ENCODE peak calls at places on chromosome 16, in six cellular contexts. P is HT1080, A is HEK293T, U is PC-3, V is HuH-7, N is T follicular helper cell. W is an unnamed sample.

GRCh38 chr16:31395647-31396046 is 2.5 kb downstream of the ITGAD start:
- DNase-seq in N (no peak), P (no peak), U (no peak), V (no peak), A (no peak), W (no peak)

GRCh38 chr16:88768041-88768876 is 16.8 kb downstream of the PIEZO1 start:
- DNase-seq in N (no peak), P (no peak), V (no peak), A (no peak), U (no peak), W (no peak)

GRCh38 chr16:85055503-85056210 is 28.1 kb downstream of the KIAA0513 start:
- DNase-seq in N (peak; percentile 62), V (no peak), A (no peak), U (peak; percentile 40), P (peak; percentile 64), W (no peak)

GRCh38 chr16:75263963-75264445 is 12.6 kb upstream of the BCAR1 start:
- DNase-seq in U (peak; percentile 51), A (no peak), P (peak; percentile 56), N (no peak), V (no peak), W (no peak)

GRCh38 chr16:4876646-4877297 is 29.5 kb downstream of the UBN1 start:
- DNase-seq in V (no peak), N (no peak), U (no peak), P (no peak), A (no peak), W (no peak)

GRCh38 chr16:50478773-50479149 is 69.4 kb upstream of the NKD1 start:
- DNase-seq in A (no peak), U (no peak), P (no peak), N (no peak), V (no peak), W (no peak)

GRCh38 chr16:64253114-64253513 is 868.7 kb downstream of the CDH11 start:
- DNase-seq in P (no peak), V (no peak), A (no peak), U (no peak), N (no peak), W (no peak)

GRCh38 chr16:1920727-1921155 is 2.5 kb upstream of the HS3ST6 start:
- DNase-seq in V (no peak), P (peak; percentile 33), U (peak; percentile 7), A (peak; percentile 88), N (no peak), W (peak; percentile 75)

GRCh38 chr16:55756963-55757362 is 75.9 kb downstream of the CES1 start:
- DNase-seq in V (no peak), N (no peak), P (no peak), A (no peak), U (no peak), W (no peak)

GRCh38 chr16:24610421-24610765 is 71.0 kb downstream of the RBBP6 start:
- DNase-seq in A (no peak), V (peak; percentile 33), N (no peak), U (peak; percentile 23), P (no peak), W (peak; percentile 44)

GRCh38 chr16:54193656-54194007 is 93.0 kb downstream of the IRX3 start:
- DNase-seq in N (no peak), U (peak; percentile 44), A (peak; percentile 86), P (peak; percentile 69), V (peak; percentile 71), W (peak; percentile 79)

GRCh38 chr16:31475949-31476304 is 4.0 kb downstream of the TGFB1I1 start:
- DNase-seq in N (no peak), P (no peak), U (no peak), V (no peak), A (no peak), W (no peak)

GRCh38 chr16:529012-529575 is 1.6 kb downstream of the CAPN15 start:
- DNase-seq in V (no peak), A (no peak), P (no peak), N (no peak), U (no peak), W (no peak)

GRCh38 chr16:31006589-31006988 is 3.8 kb downstream of the STX1B start:
- DNase-seq in V (no peak), P (no peak), A (no peak), U (no peak), N (no peak), W (no peak)

GRCh38 chr16:24883714-24884151 is 38.0 kb downstream of the SLC5A11 start:
- DNase-seq in A (no peak), P (peak; percentile 28), U (no peak), N (no peak), V (no peak), W (peak; percentile 86)

GRCh38 chr16:28984619-28985135 is at the start of gene LAT:
- DNase-seq in A (no peak), P (peak; percentile 85), V (no peak), U (no peak), N (peak; percentile 72), W (no peak)

GRCh38 chr16:53754938-53755910 is 51.3 kb downstream of the FTO start:
- DNase-seq in V (no peak), A (no peak), N (no peak), P (peak; percentile 44), U (peak; percentile 67), W (peak; percentile 52)

GRCh38 chr16:50902457-50902856 is 160.6 kb downstream of the CYLD start:
- DNase-seq in V (no peak), N (no peak), P (no peak), A (no peak), U (no peak), W (no peak)

GRCh38 chr16:3004781-3005284 is 7.9 kb upstream of the CLDN9 start:
- DNase-seq in V (no peak), P (no peak), U (peak; percentile 38), N (no peak), A (no peak), W (no peak)

GRCh38 chr16:23107878-23108277 is 41.4 kb downstream of the USP31 start:
- DNase-seq in V (no peak), P (no peak), A (no peak), U (no peak), N (no peak), W (no peak)

GRCh38 chr16:10069374-10069773 is 112.9 kb downstream of the GRIN2A start:
- DNase-seq in P (no peak), N (no peak), A (no peak), U (no peak), V (no peak), W (no peak)

GRCh38 chr16:87850009-87851006 is 19.0 kb downstream of the SLC7A5 start:
- DNase-seq in N (peak; percentile 71), P (peak; percentile 40), V (peak; percentile 99), A (peak; percentile 83), U (peak; percentile 58), W (peak; percentile 71)

GRCh38 chr16:88383401-88384221 is 852 bp downstream of the ZNF469 start:
- DNase-seq in N (no peak), V (no peak), P (no peak), A (peak; percentile 47), U (peak; percentile 42), W (no peak)

W was measured in SK-N-DZ.